ENCODE peak calls at places on chromosome 1, in eight cellular contexts. T, F, C, P, V, X, G and Q are unnamed samples.

GRCh38 chr1:18719786-18720436 is 89.3 kb downstream of the PAX7 start:
- DNase-seq in F (no peak), C (no peak), P (no peak), G (no peak), X (no peak), T (no peak), V (no peak), Q (no peak)

GRCh38 chr1:66769512-66770229 is 17.4 kb downstream of the DYNLT5 start:
- DNase-seq in G (no peak), X (no peak), T (no peak), P (no peak), V (no peak), F (no peak), C (no peak), Q (no peak)

GRCh38 chr1:158008630-158009029 is 15.2 kb downstream of the KIRREL1 start:
- DNase-seq in G (no peak), F (no peak), T (no peak), X (no peak), C (no peak), P (no peak), V (no peak), Q (peak)

GRCh38 chr1:30732277-30732996 is 9.1 kb upstream of the MATN1 start:
- DNase-seq in C (no peak), G (no peak), F (no peak), T (no peak), V (no peak), P (no peak), X (peak), Q (no peak)

GRCh38 chr1:77031101-77031662 is 163.9 kb downstream of the ST6GALNAC5 start:
- DNase-seq in V (no peak), X (peak), P (no peak), G (no peak), C (peak), F (no peak), T (no peak), Q (peak)

GRCh38 chr1:224897501-224897900 is 32.0 kb upstream of the DNAH14 start:
- DNase-seq in T (no peak), C (no peak), P (no peak), F (no peak), G (no peak), X (no peak), V (no peak), Q (peak)

GRCh38 chr1:59076612-59077011 is 220.3 kb upstream of the FGGY start:
- DNase-seq in T (no peak), C (no peak), P (no peak), X (peak), F (no peak), V (no peak), G (no peak), Q (no peak)

GRCh38 chr1:160534823-160535605 is 12.0 kb upstream of the SLAMF6 start:
- DNase-seq in F (no peak), T (no peak), V (no peak), G (no peak), X (no peak), C (no peak), P (no peak), Q (no peak)

GRCh38 chr1:151613275-151613867 is 1.5 kb downstream of the SNX27 start:
- DNase-seq in F (no peak), T (no peak), V (no peak), G (no peak), X (no peak), C (no peak), P (no peak), Q (no peak)

GRCh38 chr1:30412241-30413110 is 310.9 kb downstream of the MATN1 start:
- DNase-seq in P (no peak), T (peak), X (no peak), V (no peak), F (no peak), G (no peak), C (no peak), Q (no peak)

GRCh38 chr1:168520052-168520751 is 23.6 kb downstream of the XCL2 start:
- DNase-seq in V (no peak), C (no peak), T (no peak), P (no peak), X (no peak), F (no peak), G (no peak), Q (no peak)

GRCh38 chr1:3663999-3664699 is 11.8 kb downstream of the TP73 start:
- DNase-seq in F (no peak), G (no peak), C (no peak), V (no peak), X (no peak), P (peak), T (no peak), Q (no peak)

GRCh38 chr1:43835141-43836021 is 98.2 kb upstream of the ARTN start:
- DNase-seq in T (peak), V (no peak), F (no peak), G (no peak), X (peak), C (peak), P (peak), Q (peak)

GRCh38 chr1:111592389-111593361 is 26.9 kb upstream of the RAP1A start:
- DNase-seq in F (peak), P (peak), T (peak), C (peak), V (peak), G (peak), X (peak), Q (peak)

GRCh38 chr1:67294836-67295622 is 12.6 kb upstream of the IL12RB2 start:
- DNase-seq in V (no peak), G (no peak), C (no peak), P (no peak), X (no peak), T (no peak), F (no peak), Q (no peak)

GRCh38 chr1:9766759-9767442 is 56.9 kb downstream of the CLSTN1 start:
- DNase-seq in T (no peak), F (no peak), C (peak), V (no peak), X (peak), P (no peak), G (no peak), Q (peak)

DNA sequence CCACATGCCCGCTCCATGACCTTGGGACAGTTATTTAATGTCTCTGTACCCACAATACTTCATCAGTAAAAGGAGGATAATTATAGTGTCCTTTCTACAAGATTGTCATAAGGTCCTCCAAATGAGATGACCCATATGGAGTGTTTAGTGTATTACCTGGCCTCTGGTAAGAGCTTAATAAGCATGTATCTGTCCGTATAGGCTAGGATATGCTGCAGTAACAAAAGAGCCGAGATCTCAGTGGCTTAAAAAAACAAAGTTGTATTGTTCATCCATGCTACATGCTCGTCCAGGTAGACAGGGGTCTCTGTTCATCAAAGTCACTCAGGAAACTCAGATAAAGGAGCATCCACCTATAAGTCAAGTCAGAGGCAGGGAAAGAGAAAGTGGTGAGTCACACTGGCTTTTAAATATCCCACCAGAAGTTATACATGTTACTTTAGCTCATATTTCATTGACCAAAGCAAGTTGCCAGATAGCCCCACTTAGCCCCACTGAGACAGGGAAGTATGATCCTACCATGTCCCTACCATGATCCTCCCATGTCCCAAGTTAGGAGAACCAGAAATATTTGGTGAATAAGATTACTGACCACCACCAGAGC is 53.0 kb upstream of the KAZN start:
- DNase-seq in V (no peak), F (no peak), T (no peak), G (no peak), P (no peak), C (no peak), X (no peak), Q (no peak)
- H3K27ac ChIP-seq in V (no peak), F (no peak), T (no peak), G (no peak), P (no peak), C (no peak), X (no peak), Q (no peak)

GRCh38 chr1:62904537-62904936 is 120.6 kb downstream of the ATG4C start:
- DNase-seq in C (no peak), X (no peak), T (no peak), P (no peak), G (no peak), F (no peak), V (no peak), Q (no peak)

GRCh38 chr1:62908168-62908567 is 124.2 kb downstream of the ATG4C start:
- DNase-seq in C (no peak), T (no peak), P (no peak), X (no peak), F (no peak), G (no peak), V (no peak), Q (no peak)

GRCh38 chr1:62905309-62905708 is 121.4 kb downstream of the ATG4C start:
- DNase-seq in T (no peak), P (no peak), F (no peak), V (no peak), X (no peak), C (no peak), G (no peak), Q (no peak)

GRCh38 chr1:62905872-62906271 is 121.9 kb downstream of the ATG4C start:
- DNase-seq in P (no peak), V (no peak), C (no peak), G (no peak), T (no peak), F (no peak), X (no peak), Q (no peak)

DNA sequence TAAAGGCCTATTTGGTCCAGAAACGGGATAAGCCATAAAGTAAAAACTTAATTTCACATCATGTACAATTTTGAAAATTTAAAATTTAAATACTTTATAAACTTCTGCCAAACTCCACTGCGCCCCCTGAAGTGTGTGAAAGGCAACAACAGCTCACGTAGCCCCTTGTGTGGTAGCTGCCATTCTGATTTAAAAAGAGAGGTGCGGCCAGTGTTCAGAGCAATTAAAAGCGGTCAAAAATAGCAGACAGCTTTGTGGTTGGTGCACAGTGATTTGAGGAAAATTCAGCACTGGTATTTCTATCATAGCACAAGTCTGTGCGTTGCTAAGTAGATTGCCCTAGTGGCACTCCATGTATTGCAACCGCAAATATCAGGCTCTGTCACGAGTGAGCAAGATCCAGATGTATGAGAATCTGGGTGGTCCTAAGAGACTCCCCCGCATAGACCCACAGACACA is 122.5 kb downstream of the ATG4C start:
- DNase-seq in C (no peak), P (no peak), V (no peak), X (peak), G (no peak), T (no peak), F (no peak), Q (no peak)
- TF ChIP-seq CTCF in C (peak), P (peak), V (no peak), X (peak), G (no peak), T (no peak), F (peak), Q (peak)

GRCh38 chr1:164772635-164773034 is 213.7 kb downstream of the PBX1 start:
- DNase-seq in V (no peak), G (peak), P (peak), T (peak), C (peak), X (peak), F (peak), Q (peak)
- H3K27ac ChIP-seq in V (peak), G (peak), P (peak), T (peak), C (peak), X (peak), F (peak), Q (peak)

DNA sequence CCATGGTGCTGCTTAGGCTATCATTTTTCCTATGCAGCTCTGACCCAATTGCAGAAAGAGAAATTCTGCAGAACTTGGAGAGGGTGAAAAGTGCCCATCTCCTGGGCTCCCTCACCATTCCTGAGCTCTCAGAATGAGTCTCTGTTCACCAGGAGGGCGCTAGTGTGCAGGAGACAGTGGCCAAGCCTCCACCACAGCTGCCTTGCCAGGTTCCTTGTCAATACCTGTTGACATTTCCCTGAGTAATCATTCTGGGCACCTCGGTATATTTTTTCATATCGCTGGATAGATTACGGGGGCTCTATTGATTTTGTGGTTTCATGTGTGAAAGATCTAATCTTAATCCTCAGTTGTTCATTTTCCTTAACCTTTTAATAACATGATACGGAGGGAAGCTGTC is 13.0 kb upstream of the C8B start:
- DNase-seq in G (no peak), F (no peak), P (no peak), C (no peak), V (no peak), X (no peak), T (no peak), Q (no peak)
- TF ChIP-seq CTCF in G (no peak), F (no peak), P (no peak), C (no peak), V (no peak), X (no peak), T (no peak), Q (no peak)

GRCh38 chr1:23638786-23639241 is 52.8 kb upstream of the RPL11 start:
- DNase-seq in F (peak), C (no peak), T (no peak), G (no peak), X (peak), P (no peak), V (no peak), Q (no peak)
- H3K27ac ChIP-seq in F (peak), C (no peak), T (no peak), G (no peak), X (no peak), P (no peak), V (no peak), Q (no peak)